ENCODE peak calls at places on chromosomes 7 and 10, in five cellular contexts. D is HepG2, I is GM12878, L is A549, C is upper lobe of left lung. R is an unnamed sample.

GRCh38 chr10:78276139-78276538 is 242.5 kb downstream of the RPS24 start:
- ATAC-seq in D (no peak), I (no peak), L (no peak), C (no peak), R (no peak)

GRCh38 chr10:7457478-7458316 is 46.9 kb upstream of the SFMBT2 start:
- ATAC-seq in D (no peak), I (peak), L (no peak), C (peak), R (no peak)

GRCh38 chr10:121994429-121994881 is 5.5 kb downstream of the TACC2 start:
- ATAC-seq in D (peak), I (no peak), L (no peak), C (peak), R (peak)

GRCh38 chr7:20085086-20085485 is 132.1 kb downstream of the MACC1 start:
- ATAC-seq in D (no peak), I (no peak), L (no peak), C (peak), R (peak)

GRCh38 chr7:40015790-40016296 is 65.8 kb downstream of the CDK13 start:
- ATAC-seq in D (peak), I (peak), L (peak), C (peak), R (no peak)

GRCh38 chr10:114491933-114492332 is 87.6 kb upstream of the AFAP1L2 start:
- ATAC-seq in D (no peak), I (no peak), L (no peak), C (peak), R (no peak)

GRCh38 chr10:89219512-89220218 is 12.5 kb upstream of the CH25H start:
- ATAC-seq in D (no peak), I (no peak), L (no peak), C (peak), R (no peak)

GRCh38 chr10:3774814-3775670 is 10.0 kb downstream of the KLF6 start:
- ATAC-seq in D (peak), I (peak), L (peak), C (peak), R (peak)

GRCh38 chr10:25328361-25328760 is 153.6 kb downstream of the GPR158 start:
- ATAC-seq in D (no peak), I (no peak), L (no peak), C (no peak), R (no peak)

GRCh38 chr7:151185762-151186639 is 1.0 kb downstream of the ASB10 start:
- ATAC-seq in D (peak), I (no peak), L (no peak), C (peak), R (no peak)

GRCh38 chr10:26486304-26486703 is 48.2 kb downstream of the APBB1IP start:
- ATAC-seq in D (no peak), I (no peak), L (peak), C (peak), R (peak)

GRCh38 chr10:62540389-62540788 is 166.2 kb downstream of the ZNF365 start:
- ATAC-seq in D (no peak), I (peak), L (no peak), C (peak), R (peak)
- TF ChIP-seq EP300 in D (no peak), I (no peak), L (no peak), C (no peak), R (no peak)

GRCh38 chr10:50614444-50615137 is 9.2 kb downstream of the SGMS1 start:
- ATAC-seq in D (peak), I (peak), L (peak), C (peak), R (no peak)
- TF ChIP-seq EP300 in D (no peak), I (no peak), L (no peak), C (no peak), R (no peak)

DNA sequence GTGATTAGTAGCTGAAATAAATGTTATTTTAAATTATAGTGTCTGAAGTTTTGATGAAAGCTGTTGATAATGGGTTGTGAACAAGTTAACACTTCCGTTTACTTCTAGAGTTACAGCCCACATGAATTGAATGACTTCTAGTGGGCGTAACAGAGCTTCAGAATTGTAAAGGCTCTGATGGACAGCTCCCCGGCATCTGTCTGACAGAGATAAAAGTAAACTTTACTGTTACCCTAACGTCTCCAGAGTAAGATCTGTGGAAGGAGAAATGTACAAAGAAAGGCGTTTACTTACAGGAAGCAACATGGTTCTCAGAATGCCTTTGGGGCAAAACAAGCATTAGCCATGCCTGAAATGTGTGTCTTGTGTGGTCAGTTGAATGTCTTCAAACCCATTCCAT is 124.4 kb downstream of the ADARB2 start:
- ATAC-seq in D (no peak), I (no peak), L (no peak), C (no peak), R (no peak)
- TF ChIP-seq EP300 in D (no peak), I (no peak), L (no peak), C (no peak), R (no peak)

DNA sequence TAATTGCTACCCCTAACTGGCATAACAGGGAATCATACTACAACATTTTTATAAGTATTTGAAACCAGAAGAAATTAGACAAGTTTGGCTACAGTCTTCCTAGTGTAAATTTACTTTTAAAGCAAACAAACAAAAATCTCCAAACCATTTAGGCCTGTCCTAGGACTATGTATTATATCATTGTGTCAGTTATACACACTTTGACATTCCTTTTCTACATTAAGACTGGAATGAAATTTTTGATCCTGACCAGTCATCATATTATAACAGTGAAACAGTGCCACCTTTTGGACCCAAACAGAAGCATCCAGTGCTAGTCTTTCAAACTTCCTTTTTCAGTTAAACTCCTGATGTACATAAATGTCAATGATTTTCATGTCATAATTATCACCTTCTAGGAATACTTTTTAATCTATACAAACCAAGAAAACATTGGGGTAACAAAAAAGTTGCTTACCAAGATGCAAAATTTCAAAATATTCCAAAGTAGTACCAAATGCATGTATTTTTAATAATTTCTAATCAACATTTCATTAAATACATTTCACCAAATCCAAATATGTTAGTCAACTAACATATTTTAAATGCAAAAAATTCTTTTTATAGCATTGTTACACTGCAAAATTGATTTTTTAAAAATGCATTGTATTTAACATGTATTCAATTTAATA is 75.7 kb downstream of the IMMP2L start:
- ATAC-seq in D (peak), I (peak), L (peak), C (peak), R (no peak)
- TF ChIP-seq EP300 in D (no peak), I (no peak), L (no peak), C (no peak), R (no peak)

GRCh38 chr10:97514344-97514743 is 15.6 kb downstream of the UBTD1 start:
- ATAC-seq in D (no peak), I (no peak), L (no peak), C (no peak), R (no peak)
- TF ChIP-seq EP300 in D (no peak), I (no peak), L (no peak), C (no peak), R (no peak)

DNA sequence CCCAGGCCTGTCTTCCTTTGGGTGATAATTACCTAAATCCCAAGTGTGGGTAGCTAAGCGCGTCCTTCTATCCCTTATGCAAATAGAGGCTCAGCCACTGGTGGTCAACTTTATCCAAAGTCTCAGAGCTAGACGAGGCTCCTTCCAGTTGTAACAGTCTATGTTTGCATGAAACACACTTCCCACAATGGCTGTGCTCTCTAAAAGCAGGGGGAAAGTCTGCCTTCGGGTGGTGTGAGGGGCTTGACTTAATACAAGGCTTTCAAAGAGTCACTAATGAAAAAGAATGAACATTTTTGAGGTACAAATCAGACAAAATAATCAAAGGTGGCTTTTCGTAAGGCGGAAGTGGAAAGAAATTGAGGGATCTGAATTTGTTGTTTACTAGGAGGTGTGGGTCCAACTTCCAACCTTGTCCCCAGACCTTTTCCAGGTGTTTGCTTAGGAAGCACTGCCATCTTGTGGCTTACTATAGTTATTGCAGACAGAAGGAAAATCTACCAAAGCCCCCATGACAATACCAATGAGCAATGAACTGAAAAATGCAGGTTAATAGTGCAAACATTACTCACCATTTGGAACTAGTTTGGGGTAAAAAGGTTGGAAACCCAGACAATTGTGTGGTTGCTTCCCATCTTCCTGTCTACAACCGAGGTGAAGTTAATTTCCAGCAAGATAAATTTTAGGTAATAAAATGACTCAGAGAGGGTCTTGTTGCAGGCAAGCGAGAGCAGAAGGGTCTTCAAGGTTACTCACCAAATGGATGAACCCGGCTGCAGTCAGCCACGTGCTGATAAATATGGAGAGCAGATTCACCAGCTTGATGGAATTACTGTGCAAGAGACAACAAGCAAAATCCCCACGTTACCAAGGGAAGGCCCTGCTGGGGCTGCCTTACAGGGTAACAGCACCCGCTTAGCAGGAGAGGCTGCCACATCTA is 525.7 kb downstream of the KCNMA1 start:
- ATAC-seq in D (peak), I (peak), L (peak), C (peak), R (peak)
- TF ChIP-seq EP300 in D (no peak), I (no peak), L (no peak), C (no peak), R (no peak)

DNA sequence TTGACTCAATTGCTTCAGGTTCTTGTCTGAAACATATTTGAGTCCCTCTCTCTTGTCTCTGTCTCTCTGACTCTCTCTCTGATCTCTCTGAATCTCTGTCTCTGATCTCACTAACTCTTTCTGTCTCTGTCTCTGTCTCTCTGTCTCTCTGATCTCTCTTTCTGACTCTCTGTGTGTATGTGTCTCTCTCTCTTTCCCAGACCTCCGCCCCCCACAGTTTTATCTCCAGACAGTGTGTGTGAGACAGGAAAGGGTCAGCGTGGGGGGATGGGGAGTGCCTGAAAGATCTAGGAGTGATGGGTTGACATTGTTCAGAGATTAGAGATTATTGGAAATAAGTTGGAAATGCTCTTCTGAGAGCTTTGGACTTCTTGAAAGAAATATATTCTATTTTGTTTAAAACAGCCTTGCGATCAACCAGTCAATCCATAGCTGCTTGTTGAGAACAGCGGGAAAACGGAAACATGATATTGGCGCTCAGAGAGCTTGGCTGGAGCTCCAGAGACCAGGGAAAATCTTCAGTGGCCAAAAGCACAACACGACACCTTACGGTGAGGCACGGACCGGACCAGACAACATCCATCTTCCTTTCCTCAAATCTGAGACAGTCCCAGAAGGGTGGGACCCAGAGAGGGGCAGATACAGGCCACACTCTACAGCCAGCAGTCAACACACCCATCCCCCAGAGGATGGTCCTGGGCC is 35.5 kb downstream of the CALML3 start:
- ATAC-seq in D (no peak), I (no peak), L (no peak), C (no peak), R (no peak)
- TF ChIP-seq EP300 in D (no peak), I (no peak), L (no peak), C (no peak), R (no peak)

GRCh38 chr10:105070980-105071379 is 429.9 kb downstream of the SORCS3 start:
- ATAC-seq in D (no peak), I (no peak), L (no peak), C (no peak), R (no peak)
- TF ChIP-seq EP300 in D (no peak), I (no peak), L (no peak), C (no peak), R (no peak)

GRCh38 chr7:46637793-46638735 is 717.0 kb upstream of the IGFBP3 start:
- ATAC-seq in D (no peak), I (no peak), L (no peak), C (no peak), R (no peak)

GRCh38 chr7:46630031-46630430 is 709.0 kb upstream of the IGFBP3 start:
- ATAC-seq in D (no peak), I (no peak), L (no peak), C (no peak), R (no peak)

GRCh38 chr7:46633200-46633599 is 712.1 kb upstream of the IGFBP3 start:
- ATAC-seq in D (no peak), I (no peak), L (no peak), C (no peak), R (no peak)

GRCh38 chr7:46636022-46636421 is 715.0 kb upstream of the IGFBP3 start:
- ATAC-seq in D (no peak), I (no peak), L (no peak), C (no peak), R (no peak)

GRCh38 chr7:46633816-46634215 is 712.7 kb upstream of the IGFBP3 start:
- ATAC-seq in D (no peak), I (no peak), L (no peak), C (no peak), R (no peak)
- TF ChIP-seq EP300 in D (no peak), I (no peak), L (no peak), C (no peak), R (no peak)

DNA sequence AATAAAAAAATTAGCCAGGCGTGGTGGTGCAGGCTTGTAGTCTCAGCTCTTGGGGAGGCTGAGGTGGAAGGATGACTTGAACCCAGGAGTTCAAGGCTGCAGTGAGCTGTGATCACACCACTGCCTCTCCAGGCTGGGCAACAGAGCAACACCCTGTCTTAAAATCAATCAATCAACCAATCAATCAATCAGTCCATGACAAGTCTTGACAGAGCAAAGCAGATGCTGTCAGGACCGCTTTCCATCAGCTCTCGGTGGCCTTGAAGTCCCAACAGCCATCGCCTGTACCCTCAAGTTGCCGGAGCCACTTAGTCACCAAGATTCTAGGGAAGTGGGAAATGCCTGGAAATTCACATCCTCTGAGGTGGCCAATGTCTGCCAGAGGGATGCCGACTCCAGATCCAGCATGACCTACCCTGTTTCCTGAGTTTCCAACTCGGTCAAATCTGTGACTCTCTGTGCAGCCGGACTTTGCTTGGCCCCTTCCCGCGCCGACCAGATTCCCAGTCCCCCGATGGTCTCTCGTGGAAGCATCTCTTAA is 871 bp upstream of the CCL24 start:
- ATAC-seq in D (no peak), I (no peak), L (no peak), C (no peak), R (no peak)
- TF ChIP-seq EP300 in D (no peak), I (no peak), L (no peak), C (no peak), R (no peak)